ENCODE peak calls at places on chromosome 17, in seven cellular contexts. Y is mesendoderm, V is IMR-90, I is H9, E is neuronal stem cell, R is mesenchymal stem cell, W is H1. Z is an unnamed sample.

GRCh38 chr17:74515941-74516340 is 15.3 kb downstream of the CD300LB start:
- DNase-seq in Y (no peak), V (no peak), I (no peak), E (no peak), R (no peak), W (no peak), Z (no peak)

GRCh38 chr17:65560628-65561371 is 648 bp downstream of the AXIN2 start:
- DNase-seq in Y (peak; percentile 98), V (peak; percentile 83), I (peak; percentile 95), E (peak; percentile 90), R (peak; percentile 83), W (peak; percentile 78), Z (peak; percentile 88)

GRCh38 chr17:7095642-7096041 is 15.6 kb upstream of the CLEC10A start:
- DNase-seq in Y (no peak), V (no peak), I (no peak), E (no peak), R (no peak), W (no peak), Z (peak; percentile 16)

GRCh38 chr17:77424585-77425344 is 284.0 kb downstream of the SEC14L1 start:
- DNase-seq in Y (no peak), V (peak; percentile 96), I (no peak), E (no peak), R (peak; percentile 99), W (no peak), Z (no peak)

GRCh38 chr17:80704894-80705293 is 160.3 kb downstream of the RPTOR start:
- DNase-seq in Y (no peak), V (no peak), I (no peak), E (no peak), R (no peak), W (no peak), Z (no peak)

GRCh38 chr17:71252446-71252845 is 868.4 kb upstream of the SOX9 start:
- DNase-seq in Y (no peak), V (no peak), I (no peak), E (no peak), R (no peak), W (no peak), Z (no peak)

GRCh38 chr17:11272191-11272590 is 31.2 kb downstream of the SHISA6 start:
- DNase-seq in Y (no peak), V (no peak), I (no peak), E (no peak), R (no peak), W (no peak), Z (no peak)

GRCh38 chr17:70521821-70522256 is 352.5 kb downstream of the KCNJ2 start:
- DNase-seq in Y (no peak), V (peak; percentile 24), I (no peak), E (no peak), R (no peak), W (no peak), Z (no peak)

GRCh38 chr17:661509-661908 is 53.1 kb downstream of the VPS53 start:
- DNase-seq in Y (no peak), V (no peak), I (no peak), E (no peak), R (no peak), W (no peak), Z (no peak)

GRCh38 chr17:44394833-44395232 is 5.4 kb upstream of the ITGA2B start:
- DNase-seq in Y (no peak), V (no peak), I (peak; percentile 3), E (no peak), R (no peak), W (no peak), Z (no peak)

GRCh38 chr17:65807361-65807760 is 245.9 kb upstream of the AXIN2 start:
- DNase-seq in Y (no peak), V (no peak), I (no peak), E (no peak), R (no peak), W (no peak), Z (no peak)

GRCh38 chr17:47621293-47622178 is 28.2 kb upstream of the KPNB1 start:
- DNase-seq in Y (peak; percentile 97), V (peak; percentile 91), I (peak; percentile 90), E (peak; percentile 38), R (peak; percentile 91), W (peak; percentile 41), Z (peak; percentile 70)

GRCh38 chr17:73786286-73786743 is 142.1 kb upstream of the SDK2 start:
- DNase-seq in Y (peak; percentile 70), V (no peak), I (peak; percentile 80), E (peak; percentile 71), R (no peak), W (no peak), Z (no peak)

GRCh38 chr17:64498308-64499203 is 1.7 kb upstream of the POLG2 start:
- DNase-seq in Y (no peak), V (no peak), I (no peak), E (no peak), R (peak; percentile 44), W (no peak), Z (peak; percentile 56)

GRCh38 chr17:33120103-33120502 is 128.5 kb downstream of the SPACA3 start:
- DNase-seq in Y (no peak), V (no peak), I (no peak), E (no peak), R (no peak), W (no peak), Z (no peak)

GRCh38 chr17:67528751-67529436 is 151.8 kb downstream of the PITPNC1 start:
- DNase-seq in Y (peak; percentile 86), V (peak; percentile 93), I (peak; percentile 88), E (peak; percentile 40), R (peak; percentile 98), W (no peak), Z (peak; percentile 83)

GRCh38 chr17:65194670-65195334 is 57.6 kb downstream of the RGS9 start:
- DNase-seq in Y (peak; percentile 40), V (no peak), I (peak; percentile 51), E (no peak), R (no peak), W (no peak), Z (no peak)

GRCh38 chr17:11618861-11619566 is 20.7 kb downstream of the DNAH9 start:
- DNase-seq in Y (no peak), V (no peak), I (no peak), E (no peak), R (no peak), W (no peak), Z (no peak)

GRCh38 chr17:19905514-19905913 is 37.8 kb upstream of the ULK2 start:
- DNase-seq in Y (no peak), V (no peak), I (no peak), E (no peak), R (no peak), W (no peak), Z (no peak)

GRCh38 chr17:62030264-62030663 is 34.8 kb downstream of the MED13 start:
- DNase-seq in Y (no peak), V (no peak), I (no peak), E (no peak), R (no peak), W (no peak), Z (no peak)

GRCh38 chr17:28755486-28755885 is 11.7 kb downstream of the TRAF4 start:
- DNase-seq in Y (no peak), V (no peak), I (no peak), E (no peak), R (peak; percentile 58), W (no peak), Z (no peak)

GRCh38 chr17:83085103-83085502 is 5.7 kb downstream of the METRNL start:
- DNase-seq in Y (no peak), V (no peak), I (no peak), E (no peak), R (no peak), W (no peak), Z (peak; percentile 62)

GRCh38 chr17:83084621-83085056 is 5.2 kb downstream of the METRNL start:
- DNase-seq in Y (no peak), V (no peak), I (no peak), E (no peak), R (no peak), W (no peak), Z (no peak)

GRCh38 chr17:83082899-83083367 is 3.5 kb downstream of the METRNL start:
- DNase-seq in Y (peak; percentile 23), V (no peak), I (no peak), E (no peak), R (no peak), W (no peak), Z (no peak)

GRCh38 chr17:83083368-83084201 is 4.2 kb downstream of the METRNL start:
- DNase-seq in Y (peak; percentile 93), V (peak; percentile 99), I (peak; percentile 68), E (no peak), R (peak; percentile 91), W (peak; percentile 56), Z (peak; percentile 77)

GRCh38 chr17:83084214-83084613 is 4.8 kb downstream of the METRNL start:
- DNase-seq in Y (no peak), V (no peak), I (no peak), E (no peak), R (no peak), W (no peak), Z (no peak)
- H3K4me2 ChIP-seq in Y (no peak overlapping the region), V (peak overlapping the region; percentile 63), I (peak overlapping the region; percentile 12), E (no peak overlapping the region), R (no peak overlapping the region), W (peak overlapping the region; percentile 66), Z (peak overlapping the region; percentile 40)

GRCh38 chr17:49789278-49789578 is 747 bp downstream of the KAT7 start:
- DNase-seq in Y (no peak), V (no peak), I (no peak), E (no peak), R (no peak), W (no peak), Z (no peak)
- H3K79me1 ChIP-seq in Y (peaks cover 9% of the 10 kb centered on the region), V (peaks cover 59% of the 10 kb centered on the region), I (peaks cover 4% of the 10 kb centered on the region), E (peaks cover 7% of the 10 kb centered on the region), R (peaks cover 9% of the 10 kb centered on the region), W (peaks cover 3% of the 10 kb centered on the region), Z (peaks cover 9% of the 10 kb centered on the region)

DNA sequence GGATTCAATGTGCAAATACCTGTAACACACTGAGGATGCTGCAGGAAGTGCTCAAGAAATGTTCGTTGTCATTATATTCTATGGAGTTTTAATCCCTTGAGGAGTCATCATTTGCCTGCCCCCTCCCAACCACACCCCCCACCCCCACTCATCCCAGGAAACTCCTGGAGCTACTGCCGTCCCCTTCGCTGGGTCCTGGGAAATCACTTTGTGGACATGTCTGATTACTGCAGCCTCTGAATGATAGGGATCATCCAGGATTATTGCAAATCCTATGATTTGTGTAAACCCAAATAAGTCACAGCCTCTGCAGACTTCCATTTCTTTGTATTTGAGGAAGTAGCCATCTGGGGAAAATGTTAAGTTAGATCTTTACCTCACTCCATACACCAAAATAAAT is 61.4 kb downstream of the CCT6B start:
- DNase-seq in Y (no peak), V (no peak), I (no peak), E (no peak), R (no peak), W (no peak), Z (no peak)
- H2AK5ac ChIP-seq in Y (no peak overlapping the region), V (no peak overlapping the region), I (no peak overlapping the region), E (no peak overlapping the region), R (no peak overlapping the region), W (no peak overlapping the region), Z (no peak overlapping the region)

DNA sequence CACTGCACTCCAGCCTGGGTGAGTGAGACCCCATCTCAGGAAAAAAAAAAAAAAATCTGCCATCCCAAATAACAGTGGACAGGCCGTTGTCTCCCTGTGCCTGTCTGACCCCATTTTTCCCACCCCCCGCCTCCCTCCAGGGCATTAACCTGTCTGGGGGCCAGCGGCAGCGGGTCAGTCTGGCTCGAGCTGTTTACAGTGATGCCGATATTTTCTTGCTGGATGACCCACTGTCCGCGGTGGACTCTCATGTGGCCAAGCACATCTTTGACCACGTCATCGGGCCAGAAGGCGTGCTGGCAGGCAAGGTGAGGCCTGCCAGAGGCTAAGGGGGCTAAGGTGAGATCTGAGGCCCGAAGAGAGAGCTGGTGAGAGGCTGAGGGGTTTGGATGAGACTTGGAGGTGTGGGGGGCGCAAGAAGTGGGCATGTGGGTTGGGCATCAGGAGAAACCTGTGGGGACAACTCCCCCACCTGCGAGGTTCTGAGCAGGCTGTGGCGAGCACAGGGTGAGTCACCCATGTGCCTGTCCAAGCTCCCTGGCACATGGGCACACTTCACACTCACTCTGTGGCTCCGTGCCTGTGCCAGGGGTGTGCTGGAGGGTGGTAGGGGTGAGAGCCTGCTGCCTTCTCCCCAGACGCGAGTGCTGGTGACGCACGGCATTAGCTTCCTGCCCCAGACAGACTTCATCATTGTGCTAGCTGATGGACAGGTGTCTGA is 34.7 kb downstream of the ANKRD40 start:
- DNase-seq in Y (no peak), V (no peak), I (no peak), E (no peak), R (no peak), W (no peak), Z (no peak)
- H3K4me2 ChIP-seq in Y (no peak overlapping the region), V (no peak overlapping the region), I (no peak overlapping the region), E (no peak overlapping the region), R (no peak overlapping the region), W (no peak overlapping the region), Z (no peak overlapping the region)